ENCODE peak calls at places on chromosome 6, in five cellular contexts. Q, L, V, I and T are unnamed samples. For H3K4me1, the result is how much of the 10 kb centered on the place peaks cover.

GRCh38 chr6:3750324-3751018 is 1.0 kb downstream of the PXDC1 start:
- DNase-seq in I (peak), V (no peak), Q (no peak), L (no peak), T (peak)

GRCh38 chr6:2257358-2257757 is 12.0 kb upstream of the GMDS start:
- DNase-seq in I (no peak), V (no peak), Q (no peak), L (no peak), T (no peak)

GRCh38 chr6:24492475-24492874 is 2.3 kb upstream of the ALDH5A1 start:
- DNase-seq in V (no peak), I (peak), Q (peak), L (no peak), T (peak)

GRCh38 chr6:71406871-71407860 is 118.6 kb downstream of the OGFRL1 start:
- DNase-seq in Q (no peak), I (no peak), L (no peak), V (no peak), T (peak)

GRCh38 chr6:34383171-34383631 is 9.3 kb downstream of the NUDT3 start:
- DNase-seq in L (no peak), Q (no peak), I (peak), V (no peak), T (no peak)

GRCh38 chr6:57190140-57190539 is 18.0 kb downstream of the BAG2 start:
- DNase-seq in L (no peak), I (peak), V (no peak), Q (no peak), T (peak)

GRCh38 chr6:47161176-47161687 is 119.1 kb upstream of the ADGRF1 start:
- DNase-seq in Q (no peak), V (no peak), I (no peak), L (peak), T (no peak)

GRCh38 chr6:160931378-160932343 is 59.9 kb upstream of the MAP3K4 start:
- DNase-seq in Q (no peak), L (no peak), V (no peak), I (no peak), T (no peak)

GRCh38 chr6:22248513-22249308 is 48.1 kb downstream of the PRL start:
- DNase-seq in V (no peak), L (peak), I (peak), Q (no peak), T (peak)

GRCh38 chr6:75870389-75870788 is 121.3 kb downstream of the MYO6 start:
- DNase-seq in I (no peak), V (no peak), Q (no peak), L (no peak), T (peak)

GRCh38 chr6:145886228-145886956 is 71.8 kb upstream of the FBXO30 start:
- DNase-seq in V (no peak), I (no peak), Q (no peak), L (no peak), T (no peak)

DNA sequence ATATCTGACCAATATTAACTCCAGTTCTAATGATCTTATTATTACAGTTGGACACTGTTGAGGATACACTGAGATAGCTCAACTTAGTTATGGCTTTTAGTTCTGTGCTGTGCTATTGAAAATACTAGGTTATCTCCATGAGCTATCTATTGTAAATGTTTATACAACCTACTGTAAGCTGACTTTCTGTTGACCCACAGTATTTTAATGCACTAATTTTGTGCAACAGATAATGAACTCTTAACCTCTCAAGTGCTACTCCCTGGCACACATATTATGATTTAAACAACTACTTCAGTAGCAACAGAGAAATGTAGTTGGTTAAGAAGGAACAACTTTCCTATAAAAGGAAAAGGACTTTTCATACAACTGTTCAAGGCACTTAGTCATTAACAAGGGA is 5.2 kb upstream of the MMS22L start:
- DNase-seq in L (no peak), I (peak), Q (no peak), V (no peak), T (no peak)
- H3K4me1 ChIP-seq in L (under half), I (under half), Q (under half), V (under half), T (under half)

GRCh38 chr6:83343121-83343520 is 87.7 kb downstream of the ME1 start:
- DNase-seq in V (no peak), Q (no peak), L (no peak), I (no peak), T (no peak)

GRCh38 chr6:83341765-83342164 is 89.1 kb downstream of the ME1 start:
- DNase-seq in L (no peak), Q (no peak), V (no peak), I (peak), T (no peak)
- TF ChIP-seq JUN in L (no peak), Q (no peak), V (no peak), I (no peak), T (no peak)

DNA sequence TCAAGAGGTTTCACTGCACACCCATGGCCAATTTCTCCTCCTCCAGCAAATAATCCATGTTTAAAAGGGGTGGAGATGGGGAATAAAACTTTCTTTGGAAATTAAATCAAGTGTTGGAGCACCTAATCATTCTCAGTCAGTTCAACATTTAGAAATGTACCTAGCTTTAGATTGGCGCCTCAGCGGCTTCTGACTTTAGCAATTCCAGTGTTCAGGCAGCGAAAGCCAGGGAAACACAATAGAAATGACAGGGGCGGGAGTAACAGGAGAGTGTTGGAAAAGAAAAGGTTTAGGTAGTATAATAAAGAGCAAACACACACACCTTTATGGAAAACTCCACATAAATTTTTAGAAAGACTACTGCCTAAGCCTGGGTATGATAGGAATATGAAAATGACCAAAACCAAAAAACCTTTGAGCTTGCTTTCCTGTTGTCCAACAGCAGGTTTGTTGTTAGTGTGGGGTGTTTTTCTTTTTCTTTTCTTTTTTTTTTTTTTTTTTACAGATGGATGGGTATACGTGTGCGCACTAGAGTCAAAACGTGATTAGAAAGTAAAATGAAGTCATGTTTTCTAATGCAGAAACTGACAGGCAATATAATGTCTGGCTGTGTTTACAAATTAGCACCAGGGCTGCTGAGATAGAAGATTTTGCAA is 7.7 kb downstream of the TFAP2A start:
- DNase-seq in I (no peak), V (no peak), L (no peak), Q (no peak), T (no peak)
- H3K4me1 ChIP-seq in I (under half), V (under half), L (under half), Q (under half), T (under half)

DNA sequence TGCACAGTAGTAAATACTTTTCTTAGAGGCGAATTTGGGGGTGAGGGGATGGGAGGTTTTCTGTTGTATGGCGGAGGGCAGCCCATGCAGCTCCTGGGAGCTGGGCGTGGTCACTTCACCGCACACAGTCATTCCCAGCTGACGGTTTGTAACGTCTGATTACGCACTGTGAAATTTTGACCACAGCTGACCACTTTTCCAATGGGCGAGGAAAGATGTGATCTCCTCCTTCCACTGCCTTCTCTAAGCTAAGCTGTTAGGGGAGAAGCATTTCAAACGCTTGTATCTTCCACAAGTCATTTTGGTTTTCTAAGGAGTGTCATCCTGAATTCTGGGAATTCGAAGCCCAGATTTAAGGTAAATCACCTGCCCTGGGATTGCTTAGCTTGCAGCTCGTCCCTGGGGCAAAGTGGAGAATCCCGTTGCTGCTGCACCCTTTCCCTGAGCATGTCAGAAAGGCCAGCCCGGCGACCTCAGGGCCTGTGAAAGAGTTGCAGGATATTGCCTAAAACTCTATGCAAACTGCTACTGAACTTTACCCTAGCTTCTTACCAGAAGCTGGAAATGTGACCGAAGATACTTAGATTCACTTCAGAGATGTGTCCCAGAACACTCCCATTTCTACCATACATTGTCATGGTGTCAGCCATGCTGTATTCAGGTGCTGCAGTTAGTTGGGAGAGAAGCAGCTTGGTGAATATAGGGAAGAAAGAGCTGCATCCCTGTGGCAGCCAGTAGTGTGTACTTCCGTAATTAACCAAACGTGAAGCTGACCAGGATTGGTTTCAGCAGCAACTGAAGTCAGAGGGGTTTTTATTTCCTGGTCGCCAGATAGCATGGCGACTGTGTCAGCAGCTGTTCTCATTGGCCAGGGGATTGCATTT is 58.9 kb downstream of the RREB1 start:
- DNase-seq in I (no peak), V (no peak), Q (peak), L (no peak), T (no peak)
- TF ChIP-seq JUN in I (no peak), V (no peak), Q (peak), L (no peak), T (no peak)